ENCODE peak calls at places on chromosomes 11 and 22, in eight cellular contexts. One of them, this sample, is unnamed.

GRCh38 chr11:29333993-29334780 is 682.6 kb downstream of the KCNA4 start:
- DNase-seq in stimulated activated CD4-positive, alpha-beta T cell treated with anti-CD3 and anti-CD28 coated beads, Interleukin-1b, Interleukin-23, amount 100 ng/mL, for 24 hours: no peak
- DNase-seq in H54: no peak
- DNase-seq in NCI-H2107: no peak
- DNase-seq in kidney: no peak
- DNase-seq in dermis microvascular lymphatic vessel endothelial cell: peak
- DNase-seq in AG04450: peak
- DNase-seq in A549: peak
- DNase-seq in this sample: peak

GRCh38 chr11:118132385-118133151 is 20.1 kb downstream of the SCN4B start:
- DNase-seq in stimulated activated CD4-positive, alpha-beta T cell treated with anti-CD3 and anti-CD28 coated beads, Interleukin-1b, Interleukin-23, amount 100 ng/mL, for 24 hours: no peak
- DNase-seq in H54: no peak
- DNase-seq in NCI-H2107: no peak
- DNase-seq in kidney: no peak
- DNase-seq in dermis microvascular lymphatic vessel endothelial cell: no peak
- DNase-seq in AG04450: no peak
- DNase-seq in A549: no peak
- DNase-seq in this sample: no peak

GRCh38 chr22:49925525-49926128 is 7.2 kb downstream of the CRELD2 start:
- DNase-seq in stimulated activated CD4-positive, alpha-beta T cell treated with anti-CD3 and anti-CD28 coated beads, Interleukin-1b, Interleukin-23, amount 100 ng/mL, for 24 hours: no peak
- DNase-seq in H54: no peak
- DNase-seq in NCI-H2107: no peak
- DNase-seq in kidney: peak
- DNase-seq in dermis microvascular lymphatic vessel endothelial cell: no peak
- DNase-seq in AG04450: no peak
- DNase-seq in A549: no peak
- DNase-seq in this sample: no peak

GRCh38 chr11:47523491-47524199 is 29.3 kb downstream of the CELF1 start:
- DNase-seq in stimulated activated CD4-positive, alpha-beta T cell treated with anti-CD3 and anti-CD28 coated beads, Interleukin-1b, Interleukin-23, amount 100 ng/mL, for 24 hours: no peak
- DNase-seq in H54: peak
- DNase-seq in NCI-H2107: no peak
- DNase-seq in kidney: no peak
- DNase-seq in dermis microvascular lymphatic vessel endothelial cell: peak
- DNase-seq in AG04450: peak
- DNase-seq in A549: peak
- DNase-seq in this sample: no peak

GRCh38 chr11:45436118-45436517 is 150.0 kb upstream of the SYT13 start:
- DNase-seq in stimulated activated CD4-positive, alpha-beta T cell treated with anti-CD3 and anti-CD28 coated beads, Interleukin-1b, Interleukin-23, amount 100 ng/mL, for 24 hours: no peak
- DNase-seq in H54: no peak
- DNase-seq in NCI-H2107: no peak
- DNase-seq in kidney: no peak
- DNase-seq in dermis microvascular lymphatic vessel endothelial cell: no peak
- DNase-seq in AG04450: no peak
- DNase-seq in A549: no peak
- DNase-seq in this sample: no peak

GRCh38 chr22:30206964-30207363 is 39.6 kb downstream of the LIF start:
- DNase-seq in stimulated activated CD4-positive, alpha-beta T cell treated with anti-CD3 and anti-CD28 coated beads, Interleukin-1b, Interleukin-23, amount 100 ng/mL, for 24 hours: no peak
- DNase-seq in H54: peak
- DNase-seq in NCI-H2107: no peak
- DNase-seq in kidney: peak
- DNase-seq in dermis microvascular lymphatic vessel endothelial cell: peak
- DNase-seq in AG04450: peak
- DNase-seq in A549: peak
- DNase-seq in this sample: no peak

GRCh38 chr11:67504950-67505561 is at the start of gene PITPNM1:
- DNase-seq in stimulated activated CD4-positive, alpha-beta T cell treated with anti-CD3 and anti-CD28 coated beads, Interleukin-1b, Interleukin-23, amount 100 ng/mL, for 24 hours: no peak
- DNase-seq in H54: peak
- DNase-seq in NCI-H2107: no peak
- DNase-seq in kidney: peak
- DNase-seq in dermis microvascular lymphatic vessel endothelial cell: peak
- DNase-seq in AG04450: no peak
- DNase-seq in A549: peak
- DNase-seq in this sample: peak

GRCh38 chr11:10041803-10042202 is 252.2 kb downstream of the SBF2 start:
- DNase-seq in stimulated activated CD4-positive, alpha-beta T cell treated with anti-CD3 and anti-CD28 coated beads, Interleukin-1b, Interleukin-23, amount 100 ng/mL, for 24 hours: no peak
- DNase-seq in H54: no peak
- DNase-seq in NCI-H2107: no peak
- DNase-seq in kidney: no peak
- DNase-seq in dermis microvascular lymphatic vessel endothelial cell: no peak
- DNase-seq in AG04450: no peak
- DNase-seq in A549: no peak
- DNase-seq in this sample: no peak

GRCh38 chr11:7046474-7046873 is 26.2 kb downstream of the NLRP14 start:
- DNase-seq in stimulated activated CD4-positive, alpha-beta T cell treated with anti-CD3 and anti-CD28 coated beads, Interleukin-1b, Interleukin-23, amount 100 ng/mL, for 24 hours: no peak
- DNase-seq in H54: no peak
- DNase-seq in NCI-H2107: no peak
- DNase-seq in kidney: no peak
- DNase-seq in dermis microvascular lymphatic vessel endothelial cell: no peak
- DNase-seq in AG04450: peak
- DNase-seq in A549: no peak
- DNase-seq in this sample: no peak

GRCh38 chr22:17774206-17774927 is at the start of gene BID:
- DNase-seq in stimulated activated CD4-positive, alpha-beta T cell treated with anti-CD3 and anti-CD28 coated beads, Interleukin-1b, Interleukin-23, amount 100 ng/mL, for 24 hours: no peak
- DNase-seq in H54: peak
- DNase-seq in NCI-H2107: no peak
- DNase-seq in kidney: peak
- DNase-seq in dermis microvascular lymphatic vessel endothelial cell: peak
- DNase-seq in AG04450: no peak
- DNase-seq in A549: no peak
- DNase-seq in this sample: no peak

GRCh38 chr11:46679252-46680163 is 20.9 kb downstream of the ARHGAP1 start:
- DNase-seq in stimulated activated CD4-positive, alpha-beta T cell treated with anti-CD3 and anti-CD28 coated beads, Interleukin-1b, Interleukin-23, amount 100 ng/mL, for 24 hours: no peak
- DNase-seq in H54: no peak
- DNase-seq in NCI-H2107: no peak
- DNase-seq in kidney: peak
- DNase-seq in dermis microvascular lymphatic vessel endothelial cell: no peak
- DNase-seq in AG04450: no peak
- DNase-seq in A549: no peak
- DNase-seq in this sample: no peak

GRCh38 chr11:130181295-130182272 is 22.0 kb downstream of the ST14 start:
- DNase-seq in stimulated activated CD4-positive, alpha-beta T cell treated with anti-CD3 and anti-CD28 coated beads, Interleukin-1b, Interleukin-23, amount 100 ng/mL, for 24 hours: no peak
- DNase-seq in H54: peak
- DNase-seq in NCI-H2107: peak
- DNase-seq in kidney: no peak
- DNase-seq in dermis microvascular lymphatic vessel endothelial cell: no peak
- DNase-seq in AG04450: peak
- DNase-seq in A549: peak
- DNase-seq in this sample: no peak

GRCh38 chr11:89612111-89612510 is 98.0 kb upstream of the TRIM77 start:
- DNase-seq in stimulated activated CD4-positive, alpha-beta T cell treated with anti-CD3 and anti-CD28 coated beads, Interleukin-1b, Interleukin-23, amount 100 ng/mL, for 24 hours: no peak
- DNase-seq in H54: no peak
- DNase-seq in NCI-H2107: no peak
- DNase-seq in kidney: no peak
- DNase-seq in dermis microvascular lymphatic vessel endothelial cell: peak
- DNase-seq in AG04450: no peak
- DNase-seq in A549: no peak
- DNase-seq in this sample: no peak

GRCh38 chr22:50277761-50278160 is 7.6 kb upstream of the MAPK11 start:
- DNase-seq in stimulated activated CD4-positive, alpha-beta T cell treated with anti-CD3 and anti-CD28 coated beads, Interleukin-1b, Interleukin-23, amount 100 ng/mL, for 24 hours: no peak
- DNase-seq in H54: no peak
- DNase-seq in NCI-H2107: no peak
- DNase-seq in kidney: no peak
- DNase-seq in dermis microvascular lymphatic vessel endothelial cell: no peak
- DNase-seq in AG04450: no peak
- DNase-seq in A549: no peak
- DNase-seq in this sample: no peak

GRCh38 chr11:65572356-65573043 is at the start of gene FAM89B:
- DNase-seq in stimulated activated CD4-positive, alpha-beta T cell treated with anti-CD3 and anti-CD28 coated beads, Interleukin-1b, Interleukin-23, amount 100 ng/mL, for 24 hours: peak
- DNase-seq in H54: no peak
- DNase-seq in NCI-H2107: peak
- DNase-seq in kidney: peak
- DNase-seq in dermis microvascular lymphatic vessel endothelial cell: peak
- DNase-seq in AG04450: peak
- DNase-seq in A549: peak
- DNase-seq in this sample: peak

GRCh38 chr11:66470015-66470414 is 3.3 kb downstream of the PELI3 start:
- DNase-seq in stimulated activated CD4-positive, alpha-beta T cell treated with anti-CD3 and anti-CD28 coated beads, Interleukin-1b, Interleukin-23, amount 100 ng/mL, for 24 hours: no peak
- DNase-seq in H54: no peak
- DNase-seq in NCI-H2107: no peak
- DNase-seq in kidney: no peak
- DNase-seq in dermis microvascular lymphatic vessel endothelial cell: no peak
- DNase-seq in AG04450: no peak
- DNase-seq in A549: no peak
- DNase-seq in this sample: no peak

GRCh38 chr22:29313126-29314071 is 2.1 kb downstream of the RASL10A start:
- DNase-seq in stimulated activated CD4-positive, alpha-beta T cell treated with anti-CD3 and anti-CD28 coated beads, Interleukin-1b, Interleukin-23, amount 100 ng/mL, for 24 hours: no peak
- DNase-seq in H54: no peak
- DNase-seq in NCI-H2107: no peak
- DNase-seq in kidney: peak
- DNase-seq in dermis microvascular lymphatic vessel endothelial cell: peak
- DNase-seq in AG04450: no peak
- DNase-seq in A549: peak
- DNase-seq in this sample: no peak